ENCODE peak calls at places on chromosome 12, in four cellular contexts. One of them, this sample, is unnamed.

GRCh38 chr12:112518336-112518735 is 99.6 kb downstream of the PTPN11 start:
- DNase-seq in A549: no peak
- DNase-seq in K562: no peak
- DNase-seq in H1: no peak
- DNase-seq in this sample: no peak

GRCh38 chr12:22658214-22658613 is 33.2 kb downstream of the ETNK1 start:
- DNase-seq in H1: no peak
- DNase-seq in A549: peak
- DNase-seq in K562: no peak
- DNase-seq in this sample: peak

GRCh38 chr12:116455540-116456306 is 103.5 kb upstream of the MAP1LC3B2 start:
- DNase-seq in K562: peak
- DNase-seq in A549: peak
- DNase-seq in H1: no peak
- DNase-seq in this sample: peak

GRCh38 chr12:31828057-31828456 is 99.2 kb upstream of the AMN1 start:
- DNase-seq in A549: no peak
- DNase-seq in H1: no peak
- DNase-seq in K562: no peak
- DNase-seq in this sample: no peak

GRCh38 chr12:52020539-52021336 is 14.0 kb downstream of the TAMALIN start:
- DNase-seq in K562: peak
- DNase-seq in A549: peak
- DNase-seq in H1: peak
- DNase-seq in this sample: peak

GRCh38 chr12:53757095-53757770 is 5.5 kb upstream of the CISTR start:
- DNase-seq in K562: peak
- DNase-seq in A549: peak
- DNase-seq in H1: peak
- DNase-seq in this sample: peak

GRCh38 chr12:13211859-13212664 is 15.5 kb downstream of the EMP1 start:
- DNase-seq in H1: no peak
- DNase-seq in K562: peak
- DNase-seq in A549: peak
- DNase-seq in this sample: peak

GRCh38 chr12:2804390-2805145 is 7.9 kb upstream of the ITFG2 start:
- DNase-seq in A549: no peak
- DNase-seq in K562: no peak
- DNase-seq in H1: no peak
- DNase-seq in this sample: peak

GRCh38 chr12:52739963-52740362 is 36.6 kb upstream of the KRT77 start:
- DNase-seq in K562: no peak
- DNase-seq in A549: no peak
- DNase-seq in H1: no peak
- DNase-seq in this sample: no peak

GRCh38 chr12:119988788-119989618 is at the start of gene BICDL1:
- DNase-seq in H1: peak
- DNase-seq in A549: peak
- DNase-seq in K562: peak
- DNase-seq in this sample: peak

GRCh38 chr12:93080994-93081809 is 152.1 kb upstream of the EEA1 start:
- DNase-seq in K562: no peak
- DNase-seq in H1: no peak
- DNase-seq in A549: no peak
- DNase-seq in this sample: peak

GRCh38 chr12:24997970-24998582 is 49.2 kb upstream of the BCAT1 start:
- DNase-seq in K562: no peak
- DNase-seq in A549: no peak
- DNase-seq in H1: no peak
- DNase-seq in this sample: peak

GRCh38 chr12:93962336-93962735 is 186.0 kb upstream of the PLXNC1 start:
- DNase-seq in A549: no peak
- DNase-seq in H1: no peak
- DNase-seq in K562: no peak
- DNase-seq in this sample: no peak

GRCh38 chr12:7108042-7108927 is 729 bp downstream of the C1RL start:
- DNase-seq in A549: peak
- DNase-seq in K562: peak
- DNase-seq in H1: no peak
- DNase-seq in this sample: peak

GRCh38 chr12:109301643-109302176 is 7.4 kb downstream of the FOXN4 start:
- DNase-seq in A549: no peak
- DNase-seq in K562: no peak
- DNase-seq in H1: no peak
- DNase-seq in this sample: no peak

GRCh38 chr12:51189790-51190355 is 16.9 kb upstream of the TFCP2 start:
- DNase-seq in A549: no peak
- DNase-seq in K562: no peak
- DNase-seq in H1: no peak
- DNase-seq in this sample: no peak

GRCh38 chr12:44497044-44497443 is 379.1 kb downstream of the NELL2 start:
- DNase-seq in K562: no peak
- DNase-seq in A549: no peak
- DNase-seq in H1: no peak
- DNase-seq in this sample: no peak

GRCh38 chr12:121800694-121801600 is 2.9 kb upstream of the SETD1B start:
- DNase-seq in A549: peak
- DNase-seq in H1: no peak
- DNase-seq in K562: peak
- DNase-seq in this sample: peak

GRCh38 chr12:120692524-120693033 is 5.6 kb downstream of the MLEC start:
- DNase-seq in H1: no peak
- DNase-seq in K562: no peak
- DNase-seq in A549: peak
- DNase-seq in this sample: peak

GRCh38 chr12:31944299-31944698 is 14.9 kb upstream of the RESF1 start:
- DNase-seq in H1: no peak
- DNase-seq in K562: no peak
- DNase-seq in A549: no peak
- DNase-seq in this sample: peak

GRCh38 chr12:88952543-88952942 is 372.3 kb upstream of the KITLG start:
- DNase-seq in H1: no peak
- DNase-seq in K562: no peak
- DNase-seq in A549: peak
- DNase-seq in this sample: peak

GRCh38 chr12:101697930-101698781 is 716 bp downstream of the CHPT1 start:
- DNase-seq in H1: no peak
- DNase-seq in A549: peak
- DNase-seq in K562: peak
- DNase-seq in this sample: peak
- TF ChIP-seq MAFK in H1: no peak
- TF ChIP-seq MAFK in A549: no peak
- TF ChIP-seq MAFK in K562: no peak
- TF ChIP-seq MAFK in this sample: no peak

GRCh38 chr12:114226241-114226928 is 179.6 kb downstream of the TBX5 start:
- DNase-seq in H1: no peak
- DNase-seq in A549: no peak
- DNase-seq in K562: peak
- DNase-seq in this sample: no peak
- TF ChIP-seq MAFK in H1: no peak
- TF ChIP-seq MAFK in A549: no peak
- TF ChIP-seq MAFK in K562: no peak
- TF ChIP-seq MAFK in this sample: no peak

GRCh38 chr12:110913119-110914056 is 7.0 kb downstream of the MYL2 start:
- DNase-seq in A549: no peak
- DNase-seq in K562: no peak
- DNase-seq in H1: no peak
- DNase-seq in this sample: no peak

GRCh38 chr12:110919720-110920119 is 659 bp downstream of the MYL2 start:
- DNase-seq in K562: no peak
- DNase-seq in H1: no peak
- DNase-seq in A549: no peak
- DNase-seq in this sample: no peak

GRCh38 chr12:110917467-110917866 is 2.9 kb downstream of the MYL2 start:
- DNase-seq in A549: peak
- DNase-seq in K562: no peak
- DNase-seq in H1: no peak
- DNase-seq in this sample: peak

GRCh38 chr12:110917961-110918360 is 2.4 kb downstream of the MYL2 start:
- DNase-seq in K562: no peak
- DNase-seq in A549: no peak
- DNase-seq in H1: no peak
- DNase-seq in this sample: no peak

DNA sequence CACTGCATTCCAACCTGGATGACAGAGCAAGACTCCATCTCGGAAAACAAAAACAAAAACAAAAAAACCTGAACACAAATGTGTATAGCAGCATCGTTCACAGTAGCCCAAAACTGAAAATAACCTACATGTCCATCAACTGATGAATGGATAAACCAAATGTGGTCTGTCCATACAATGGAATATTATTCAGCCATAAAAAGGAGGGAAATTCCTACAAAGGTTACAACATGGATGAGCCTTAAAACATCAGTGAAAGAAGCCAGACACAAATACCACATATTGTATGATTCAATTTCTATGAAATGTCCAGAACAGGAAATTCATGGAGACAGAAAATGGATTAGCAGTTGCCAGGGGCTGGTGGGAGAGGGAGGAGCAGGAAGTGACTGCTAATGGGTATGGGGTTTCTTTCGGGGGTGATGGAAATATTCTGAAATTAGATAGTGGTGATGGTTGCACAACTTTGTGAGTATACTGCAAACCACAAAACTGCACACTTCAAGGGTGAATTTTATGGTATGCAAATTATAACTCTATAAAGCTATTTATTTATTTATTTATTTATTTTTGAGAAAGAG is 4.0 kb downstream of the MYL2 start:
- DNase-seq in H1: no peak
- DNase-seq in A549: no peak
- DNase-seq in K562: no peak
- DNase-seq in this sample: no peak
- TF ChIP-seq MAFK in H1: no peak
- TF ChIP-seq MAFK in A549: no peak
- TF ChIP-seq MAFK in K562: no peak
- TF ChIP-seq MAFK in this sample: no peak

GRCh38 chr12:59452259-59452658 is 143.6 kb upstream of the SLC16A7 start:
- DNase-seq in K562: no peak
- DNase-seq in H1: no peak
- DNase-seq in A549: no peak
- DNase-seq in this sample: peak
- TF ChIP-seq MAFK in K562: no peak
- TF ChIP-seq MAFK in H1: no peak
- TF ChIP-seq MAFK in A549: no peak
- TF ChIP-seq MAFK in this sample: no peak

GRCh38 chr12:102197789-102198188 is at the start of gene PMCH:
- DNase-seq in A549: no peak
- DNase-seq in K562: no peak
- DNase-seq in H1: no peak
- DNase-seq in this sample: peak
- TF ChIP-seq MAFK in A549: no peak
- TF ChIP-seq MAFK in K562: no peak
- TF ChIP-seq MAFK in H1: no peak
- TF ChIP-seq MAFK in this sample: no peak